ENCODE peak calls at places on chromosome 1, in seven cellular contexts. O, B, E, S, U, X and Z are unnamed samples.
A peak's percentile ranks its signal among the peaks of the same experiment; 100 is the strongest.

GRCh38 chr1:226709942-226710341 is 29.1 kb downstream of the ITPKB start:
- DNase-seq in U (no peak), O (no peak), E (no peak), S (no peak), X (no peak), B (no peak), Z (no peak)

GRCh38 chr1:160040481-160040880 is 8.7 kb upstream of the PIGM start:
- DNase-seq in O (no peak), B (no peak), E (no peak), S (no peak), U (no peak), X (no peak), Z (no peak)

GRCh38 chr1:31568895-31569655 is 7.2 kb upstream of the TINAGL1 start:
- DNase-seq in B (peak; percentile 93), S (no peak), E (peak; percentile 85), O (peak; percentile 68), U (no peak), X (peak; percentile 82), Z (no peak)

GRCh38 chr1:66351474-66351873 is 182.5 kb upstream of the SGIP1 start:
- DNase-seq in X (no peak), E (no peak), U (no peak), B (no peak), O (no peak), S (no peak), Z (no peak)

GRCh38 chr1:41925712-41926111 is 7.0 kb upstream of the HIVEP3 start:
- DNase-seq in B (no peak), U (no peak), X (no peak), E (no peak), S (no peak), O (no peak), Z (no peak)

GRCh38 chr1:29196863-29197589 is 15.3 kb upstream of the SRSF4 start:
- DNase-seq in O (no peak), S (no peak), X (no peak), E (no peak), U (no peak), B (no peak), Z (peak; percentile 7)

GRCh38 chr1:75130312-75130677 is 3.9 kb upstream of the LHX8 start:
- DNase-seq in S (no peak), O (no peak), X (no peak), B (no peak), E (peak; percentile 37), U (no peak), Z (no peak)

GRCh38 chr1:70627910-70628309 is 216.8 kb downstream of the CTH start:
- DNase-seq in S (no peak), E (no peak), U (no peak), X (no peak), B (no peak), O (no peak), Z (no peak)

GRCh38 chr1:7539772-7540175 is 231.3 kb upstream of the VAMP3 start:
- DNase-seq in B (peak; percentile 75), O (no peak), U (no peak), E (peak; percentile 49), S (no peak), X (peak; percentile 56), Z (peak; percentile 68)

GRCh38 chr1:44454704-44455103 is 49.6 kb downstream of the RNF220 start:
- DNase-seq in X (no peak), U (no peak), O (no peak), E (no peak), S (no peak), B (no peak), Z (no peak)

DNA sequence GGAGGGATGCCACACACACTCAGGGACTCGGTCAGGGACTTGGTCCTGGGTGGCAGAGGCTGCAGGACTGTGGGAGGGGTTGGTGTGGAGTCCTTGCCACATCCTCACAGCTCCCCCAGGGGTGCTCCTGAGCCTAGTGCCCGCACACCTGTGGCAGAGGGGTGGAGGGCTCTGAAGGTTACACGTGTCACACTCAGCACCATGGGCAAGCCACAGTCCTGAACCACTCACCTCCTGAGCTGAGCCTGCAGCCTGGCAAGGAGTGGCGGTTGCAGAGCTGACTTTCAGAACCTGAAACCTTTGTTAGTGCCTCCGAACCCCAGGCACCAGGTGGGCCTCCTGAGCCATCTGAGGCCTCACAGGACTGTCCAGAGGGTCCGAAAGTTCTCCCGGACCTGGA is 249.2 kb upstream of the C1orf174 start:
- DNase-seq in O (no peak), U (no peak), S (no peak), E (no peak), B (no peak), X (no peak), Z (no peak)
- TF ChIP-seq CTCF in O (no peak), U (no peak), S (no peak), E (no peak), B (no peak), X (no peak), Z (no peak)

DNA sequence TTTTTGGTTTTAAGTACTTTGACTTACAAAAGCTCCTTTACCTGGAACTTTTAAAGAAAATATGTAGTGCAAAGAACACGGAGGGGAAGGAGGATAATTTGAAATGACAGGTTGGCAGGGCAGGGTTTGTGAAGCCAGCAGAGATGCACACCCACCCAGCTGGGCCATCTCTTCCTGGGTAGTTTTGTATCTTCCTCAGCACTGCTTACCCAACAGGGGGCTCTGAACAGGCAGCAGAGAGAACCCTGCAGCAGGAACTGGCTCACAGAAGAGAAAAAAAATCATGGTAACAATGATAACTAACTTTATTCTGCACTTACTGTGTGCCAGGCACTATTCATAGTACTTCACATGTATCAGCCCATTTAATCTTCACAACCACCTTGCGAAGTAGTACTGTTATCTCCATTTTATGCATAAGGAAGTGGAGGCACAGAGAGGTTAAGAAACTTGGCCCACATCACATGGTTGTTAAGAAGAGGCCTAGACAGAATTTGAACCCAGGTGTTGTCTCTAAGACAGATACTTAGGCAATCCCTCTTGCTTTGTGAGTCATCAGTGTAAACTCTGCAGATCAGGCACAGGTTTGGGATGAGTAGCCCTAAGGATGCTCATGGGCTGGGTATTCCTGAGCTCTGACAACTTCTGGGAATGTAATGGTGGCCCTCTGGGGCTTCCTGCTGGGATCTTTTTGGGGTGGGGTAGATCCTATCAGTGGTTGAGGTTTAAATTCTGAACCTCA is 60.8 kb downstream of the ELK4 start:
- DNase-seq in U (no peak), O (no peak), S (no peak), X (no peak), B (no peak), E (no peak), Z (no peak)
- H3K27me3 ChIP-seq in U (peaks cover 64% of the 10 kb centered on the region), O (peaks cover 9% of the 10 kb centered on the region), S (peaks cover 50% of the 10 kb centered on the region), X (no peaks in the 10 kb centered on the region), B (peaks cover 34% of the 10 kb centered on the region), E (no peaks in the 10 kb centered on the region), Z (peaks cover 7% of the 10 kb centered on the region)

DNA sequence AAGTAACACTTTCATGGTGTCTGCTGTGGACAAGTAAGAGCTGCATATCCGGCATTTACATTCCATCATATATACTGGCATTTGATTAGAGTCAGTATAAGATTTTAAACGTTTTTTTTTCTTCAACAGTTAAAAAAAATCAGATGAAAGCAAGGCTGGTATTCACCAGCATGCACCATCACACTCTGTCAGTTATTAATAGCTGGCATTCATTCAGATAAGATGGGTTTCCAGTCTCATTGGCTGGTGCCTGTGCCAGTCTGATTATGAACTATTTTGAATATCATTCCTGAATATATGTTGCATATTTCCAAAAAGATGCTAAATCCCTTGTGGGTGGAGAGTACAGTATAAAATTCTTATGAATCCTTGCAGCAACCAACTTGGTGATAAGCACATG is 211.7 kb downstream of the GPATCH2 start:
- DNase-seq in E (no peak), B (no peak), X (no peak), U (no peak), S (no peak), O (no peak), Z (no peak)
- TF ChIP-seq CTCF in E (no peak), B (no peak), X (no peak), U (no peak), S (no peak), O (no peak), Z (no peak)

GRCh38 chr1:6185635-6186382 is 5.7 kb upstream of the CHD5 start:
- DNase-seq in O (no peak), B (no peak), S (no peak), E (no peak), X (no peak), U (no peak), Z (no peak)

GRCh38 chr1:6181347-6181770 is 1.2 kb upstream of the CHD5 start:
- DNase-seq in B (peak; percentile 25), X (no peak), S (no peak), U (no peak), O (no peak), E (no peak), Z (no peak)

GRCh38 chr1:6185151-6185550 is 5.0 kb upstream of the CHD5 start:
- DNase-seq in E (no peak), O (no peak), S (no peak), B (no peak), U (no peak), X (no peak), Z (no peak)

GRCh38 chr1:6183520-6183989 is 3.4 kb upstream of the CHD5 start:
- DNase-seq in B (no peak), X (no peak), E (peak; percentile 49), O (no peak), U (no peak), S (no peak), Z (no peak)

DNA sequence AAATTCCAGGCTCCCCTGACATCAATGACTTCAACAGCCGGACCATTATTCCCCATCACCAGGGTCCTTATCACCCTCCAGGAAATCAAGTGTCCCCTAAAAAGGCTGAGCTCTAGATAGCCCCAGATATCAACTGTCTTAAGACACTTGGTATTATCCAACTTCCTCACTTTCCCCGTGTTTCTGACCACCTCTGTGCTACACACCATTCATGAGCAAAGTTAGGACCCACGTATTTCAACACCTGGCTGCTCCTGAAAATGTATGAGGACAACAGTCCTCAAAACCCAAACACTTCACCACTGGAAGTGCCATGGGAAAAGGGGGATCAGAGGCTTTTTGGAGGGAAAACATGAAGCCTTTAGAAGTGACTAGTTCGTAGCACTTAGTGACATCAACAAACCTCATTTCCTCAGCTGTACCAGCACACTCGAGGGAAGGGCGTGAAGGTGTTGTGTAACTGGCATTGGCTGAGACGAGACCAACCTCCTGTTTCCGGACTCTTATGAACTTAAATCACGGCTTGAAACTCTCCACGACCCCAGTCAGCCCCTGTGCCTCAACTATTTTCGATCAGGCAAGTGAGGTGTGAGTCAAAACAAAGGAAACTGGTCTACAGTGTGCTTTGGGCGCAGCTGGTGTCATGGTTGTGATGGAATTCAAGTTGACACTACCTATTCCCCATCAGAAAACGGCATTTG is 4.1 kb upstream of the CHD5 start:
- DNase-seq in X (no peak), E (no peak), B (no peak), S (no peak), O (no peak), U (no peak), Z (no peak)
- H3K27me3 ChIP-seq in X (no peaks in the 10 kb centered on the region), E (no peaks in the 10 kb centered on the region), B (peaks cover 15% of the 10 kb centered on the region), S (peaks cover 17% of the 10 kb centered on the region), O (no peaks in the 10 kb centered on the region), U (peaks cover 7% of the 10 kb centered on the region), Z (peaks cover under 1% of the 10 kb centered on the region)